ENCODE peak calls at places on chromosome 4, in five cellular contexts. One of them, this sample, is unnamed.
A peak's percentile ranks its signal among the peaks of the same experiment; 100 is the strongest.

GRCh38 chr4:151957163-151957562 is 196.4 kb upstream of the GATB start:
- DNase-seq in pancreas: no peak
- DNase-seq in AG04449: no peak
- DNase-seq in lower lobe of right lung: no peak
- DNase-seq in ovary: no peak
- DNase-seq in this sample: no peak

GRCh38 chr4:156578005-156578404 is 393.6 kb downstream of the PDGFC start:
- DNase-seq in AG04449: no peak
- DNase-seq in lower lobe of right lung: no peak
- DNase-seq in ovary: no peak
- DNase-seq in pancreas: no peak
- DNase-seq in this sample: no peak

GRCh38 chr4:56907489-56908205 is at the start of gene REST:
- DNase-seq in AG04449: no peak
- DNase-seq in pancreas: peak; percentile 82
- DNase-seq in lower lobe of right lung: peak; percentile 82
- DNase-seq in ovary: peak; percentile 89
- DNase-seq in this sample: no peak

GRCh38 chr4:151917145-151917775 is 156.5 kb upstream of the GATB start:
- DNase-seq in ovary: no peak
- DNase-seq in AG04449: no peak
- DNase-seq in lower lobe of right lung: no peak
- DNase-seq in pancreas: no peak
- DNase-seq in this sample: no peak

GRCh38 chr4:102076622-102077021 is 268.7 kb downstream of the SLC39A8 start:
- DNase-seq in lower lobe of right lung: no peak
- DNase-seq in pancreas: no peak
- DNase-seq in ovary: no peak
- DNase-seq in AG04449: no peak
- DNase-seq in this sample: no peak

GRCh38 chr4:95693594-95693993 is 144.8 kb upstream of the UNC5C start:
- DNase-seq in ovary: no peak
- DNase-seq in AG04449: no peak
- DNase-seq in lower lobe of right lung: no peak
- DNase-seq in pancreas: no peak
- DNase-seq in this sample: no peak

GRCh38 chr4:156803056-156803455 is 168.5 kb downstream of the PDGFC start:
- DNase-seq in lower lobe of right lung: no peak
- DNase-seq in AG04449: no peak
- DNase-seq in pancreas: no peak
- DNase-seq in ovary: no peak
- DNase-seq in this sample: no peak

GRCh38 chr4:183335369-183335940 is 13.2 kb upstream of the CLDN24 start:
- DNase-seq in pancreas: no peak
- DNase-seq in ovary: no peak
- DNase-seq in lower lobe of right lung: no peak
- DNase-seq in AG04449: peak; percentile 80
- DNase-seq in this sample: peak; percentile 86

GRCh38 chr4:57501715-57502114 is 391.5 kb upstream of the IGFBP7 start:
- DNase-seq in lower lobe of right lung: no peak
- DNase-seq in pancreas: no peak
- DNase-seq in ovary: no peak
- DNase-seq in AG04449: peak; percentile 3
- DNase-seq in this sample: no peak

GRCh38 chr4:74631338-74631737 is 163.0 kb downstream of the BTC start:
- DNase-seq in ovary: no peak
- DNase-seq in AG04449: no peak
- DNase-seq in pancreas: no peak
- DNase-seq in lower lobe of right lung: no peak
- DNase-seq in this sample: no peak

DNA sequence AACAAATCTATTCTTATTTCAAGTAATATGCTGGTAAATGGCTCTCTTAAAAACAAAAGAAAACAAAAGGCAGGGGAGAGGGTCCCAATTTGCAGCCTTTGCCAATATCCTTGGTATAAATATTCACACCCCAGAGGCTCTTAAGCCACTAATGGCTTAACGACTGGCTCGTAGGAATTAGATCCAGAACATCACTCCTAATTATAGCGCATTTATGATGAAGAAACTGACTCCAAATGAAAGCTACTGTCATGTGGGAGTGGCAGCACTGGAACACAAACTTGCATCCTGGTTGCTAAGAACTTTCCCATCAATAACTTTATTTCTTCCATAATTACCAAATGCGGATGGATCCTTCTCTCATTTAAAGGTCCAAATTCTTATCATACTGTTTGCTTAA is 138.7 kb downstream of the FRYL start:
- DNase-seq in lower lobe of right lung: no peak
- DNase-seq in pancreas: no peak
- DNase-seq in ovary: no peak
- DNase-seq in AG04449: no peak
- DNase-seq in this sample: no peak
- H3K4me3 ChIP-seq in lower lobe of right lung: no peak overlapping the region
- H3K4me3 ChIP-seq in pancreas: no peak overlapping the region
- H3K4me3 ChIP-seq in ovary: no peak overlapping the region
- H3K4me3 ChIP-seq in AG04449: no peak overlapping the region
- H3K4me3 ChIP-seq in this sample: no peak overlapping the region

GRCh38 chr4:165384608-165385007 is 5.8 kb downstream of the CPE start:
- DNase-seq in AG04449: no peak
- DNase-seq in pancreas: no peak
- DNase-seq in ovary: no peak
- DNase-seq in lower lobe of right lung: no peak
- DNase-seq in this sample: peak; percentile 73
- TF ChIP-seq CTCF in AG04449: no peak
- TF ChIP-seq CTCF in pancreas: no peak
- TF ChIP-seq CTCF in ovary: no peak
- TF ChIP-seq CTCF in lower lobe of right lung: no peak
- TF ChIP-seq CTCF in this sample: no peak

GRCh38 chr4:6471303-6472007 is 959 bp downstream of the PPP2R2C start:
- DNase-seq in ovary: no peak
- DNase-seq in AG04449: no peak
- DNase-seq in lower lobe of right lung: no peak
- DNase-seq in pancreas: no peak
- DNase-seq in this sample: no peak
- H3K4me3 ChIP-seq in ovary: peak overlapping the region; percentile 45
- H3K4me3 ChIP-seq in AG04449: no peak overlapping the region
- H3K4me3 ChIP-seq in lower lobe of right lung: peak overlapping the region; percentile 43
- H3K4me3 ChIP-seq in pancreas: no peak overlapping the region
- H3K4me3 ChIP-seq in this sample: no peak overlapping the region

GRCh38 chr4:92170340-92170739 is 133.4 kb upstream of the GRID2 start:
- DNase-seq in ovary: no peak
- DNase-seq in AG04449: no peak
- DNase-seq in pancreas: no peak
- DNase-seq in lower lobe of right lung: no peak
- DNase-seq in this sample: no peak

GRCh38 chr4:92172203-92172602 is 131.6 kb upstream of the GRID2 start:
- DNase-seq in ovary: no peak
- DNase-seq in AG04449: no peak
- DNase-seq in lower lobe of right lung: no peak
- DNase-seq in pancreas: no peak
- DNase-seq in this sample: no peak

GRCh38 chr4:92175250-92175649 is 128.5 kb upstream of the GRID2 start:
- DNase-seq in lower lobe of right lung: no peak
- DNase-seq in ovary: no peak
- DNase-seq in AG04449: no peak
- DNase-seq in pancreas: no peak
- DNase-seq in this sample: no peak
- TF ChIP-seq CTCF in lower lobe of right lung: no peak
- TF ChIP-seq CTCF in ovary: no peak
- TF ChIP-seq CTCF in AG04449: no peak
- TF ChIP-seq CTCF in pancreas: no peak
- TF ChIP-seq CTCF in this sample: no peak

GRCh38 chr4:86927843-86928395 is 6.9 kb upstream of the AFF1 start:
- DNase-seq in lower lobe of right lung: no peak
- DNase-seq in ovary: no peak
- DNase-seq in pancreas: peak; percentile 37
- DNase-seq in AG04449: peak; percentile 92
- DNase-seq in this sample: no peak
- H3K4me3 ChIP-seq in lower lobe of right lung: no peak overlapping the region
- H3K4me3 ChIP-seq in ovary: no peak overlapping the region
- H3K4me3 ChIP-seq in pancreas: no peak overlapping the region
- H3K4me3 ChIP-seq in AG04449: no peak overlapping the region
- H3K4me3 ChIP-seq in this sample: no peak overlapping the region

GRCh38 chr4:86961103-86961502 is 26.3 kb downstream of the AFF1 start:
- DNase-seq in lower lobe of right lung: no peak
- DNase-seq in AG04449: no peak
- DNase-seq in ovary: no peak
- DNase-seq in pancreas: no peak
- DNase-seq in this sample: no peak

GRCh38 chr4:86960557-86960959 is 25.7 kb downstream of the AFF1 start:
- DNase-seq in ovary: no peak
- DNase-seq in lower lobe of right lung: no peak
- DNase-seq in pancreas: no peak
- DNase-seq in AG04449: no peak
- DNase-seq in this sample: no peak

GRCh38 chr4:86963697-86964096 is 28.9 kb downstream of the AFF1 start:
- DNase-seq in ovary: no peak
- DNase-seq in pancreas: no peak
- DNase-seq in AG04449: no peak
- DNase-seq in lower lobe of right lung: no peak
- DNase-seq in this sample: no peak

GRCh38 chr4:86959588-86960500 is 25.0 kb downstream of the AFF1 start:
- DNase-seq in AG04449: no peak
- DNase-seq in lower lobe of right lung: no peak
- DNase-seq in pancreas: no peak
- DNase-seq in ovary: no peak
- DNase-seq in this sample: no peak

DNA sequence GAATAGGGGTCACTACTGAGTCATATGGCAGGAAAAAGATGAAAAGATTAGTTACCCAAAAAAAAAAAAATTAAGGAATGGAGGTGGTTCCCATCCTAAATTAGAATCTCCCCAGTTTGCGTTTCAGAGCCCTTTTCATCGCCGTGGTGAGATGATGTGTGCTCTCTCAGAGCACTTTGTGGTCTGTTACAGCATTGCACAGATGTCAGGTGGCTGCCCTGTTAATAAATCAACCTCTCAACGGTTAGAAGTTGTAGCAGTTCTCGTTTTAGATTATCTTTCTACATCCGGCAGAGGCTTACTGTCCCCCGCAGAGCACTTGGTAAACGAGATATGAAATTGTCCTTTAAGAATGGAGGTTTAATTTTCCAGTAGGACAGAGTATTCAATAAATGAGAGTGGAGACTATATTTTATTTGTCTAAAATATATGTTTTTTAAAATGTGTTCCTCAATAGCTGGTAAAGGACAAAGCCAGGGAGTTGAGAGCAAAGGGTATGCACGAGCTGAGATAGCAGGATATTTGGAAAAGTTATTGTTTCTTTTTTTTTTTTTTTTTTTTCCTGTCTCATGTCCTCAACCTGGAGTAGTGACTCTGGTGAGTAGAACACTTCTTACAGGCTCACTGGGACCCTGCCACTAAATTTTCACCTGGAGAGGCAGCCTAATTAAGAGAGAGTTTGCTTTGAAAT is 26.9 kb downstream of the AFF1 start:
- DNase-seq in AG04449: peak; percentile 49
- DNase-seq in ovary: no peak
- DNase-seq in lower lobe of right lung: no peak
- DNase-seq in pancreas: no peak
- DNase-seq in this sample: no peak
- TF ChIP-seq CTCF in AG04449: no peak
- TF ChIP-seq CTCF in ovary: no peak
- TF ChIP-seq CTCF in lower lobe of right lung: no peak
- TF ChIP-seq CTCF in pancreas: no peak
- TF ChIP-seq CTCF in this sample: no peak

GRCh38 chr4:159305129-159305528 is 202.2 kb downstream of the RAPGEF2 start:
- DNase-seq in AG04449: no peak
- DNase-seq in lower lobe of right lung: no peak
- DNase-seq in ovary: no peak
- DNase-seq in pancreas: no peak
- DNase-seq in this sample: no peak
- H3K4me3 ChIP-seq in AG04449: no peak overlapping the region
- H3K4me3 ChIP-seq in lower lobe of right lung: no peak overlapping the region
- H3K4me3 ChIP-seq in ovary: no peak overlapping the region
- H3K4me3 ChIP-seq in pancreas: no peak overlapping the region
- H3K4me3 ChIP-seq in this sample: no peak overlapping the region

GRCh38 chr4:98928505-98929340 is at the start of gene EIF4E:
- DNase-seq in pancreas: peak; percentile 98
- DNase-seq in AG04449: peak; percentile 96
- DNase-seq in lower lobe of right lung: peak; percentile 99
- DNase-seq in ovary: peak; percentile 97
- DNase-seq in this sample: peak; percentile 96

GRCh38 chr4:98928131-98928504 is 815 bp downstream of the EIF4E start:
- DNase-seq in pancreas: peak; percentile 60
- DNase-seq in AG04449: no peak
- DNase-seq in lower lobe of right lung: peak; percentile 71
- DNase-seq in ovary: peak; percentile 66
- DNase-seq in this sample: peak; percentile 30

GRCh38 chr4:98932539-98932938 is 3.6 kb upstream of the EIF4E start:
- DNase-seq in AG04449: no peak
- DNase-seq in ovary: no peak
- DNase-seq in pancreas: no peak
- DNase-seq in lower lobe of right lung: no peak
- DNase-seq in this sample: no peak

GRCh38 chr4:98930311-98930865 is 1.5 kb upstream of the EIF4E start:
- DNase-seq in lower lobe of right lung: no peak
- DNase-seq in pancreas: no peak
- DNase-seq in AG04449: no peak
- DNase-seq in ovary: no peak
- DNase-seq in this sample: no peak

GRCh38 chr4:98929341-98930267 is 671 bp upstream of the EIF4E start:
- DNase-seq in lower lobe of right lung: peak; percentile 76
- DNase-seq in AG04449: peak; percentile 85
- DNase-seq in ovary: peak; percentile 53
- DNase-seq in pancreas: peak; percentile 67
- DNase-seq in this sample: peak; percentile 84
- TF ChIP-seq CTCF in lower lobe of right lung: peak; percentile 22
- TF ChIP-seq CTCF in AG04449: no peak
- TF ChIP-seq CTCF in ovary: peak; percentile 33
- TF ChIP-seq CTCF in pancreas: no peak
- TF ChIP-seq CTCF in this sample: no peak

GRCh38 chr4:160495356-160495755 is 1392.5 kb downstream of the RAPGEF2 start:
- DNase-seq in lower lobe of right lung: no peak
- DNase-seq in pancreas: no peak
- DNase-seq in AG04449: no peak
- DNase-seq in ovary: no peak
- DNase-seq in this sample: no peak
- H3K4me3 ChIP-seq in lower lobe of right lung: no peak overlapping the region
- H3K4me3 ChIP-seq in pancreas: no peak overlapping the region
- H3K4me3 ChIP-seq in AG04449: no peak overlapping the region
- H3K4me3 ChIP-seq in ovary: no peak overlapping the region
- H3K4me3 ChIP-seq in this sample: no peak overlapping the region

DNA sequence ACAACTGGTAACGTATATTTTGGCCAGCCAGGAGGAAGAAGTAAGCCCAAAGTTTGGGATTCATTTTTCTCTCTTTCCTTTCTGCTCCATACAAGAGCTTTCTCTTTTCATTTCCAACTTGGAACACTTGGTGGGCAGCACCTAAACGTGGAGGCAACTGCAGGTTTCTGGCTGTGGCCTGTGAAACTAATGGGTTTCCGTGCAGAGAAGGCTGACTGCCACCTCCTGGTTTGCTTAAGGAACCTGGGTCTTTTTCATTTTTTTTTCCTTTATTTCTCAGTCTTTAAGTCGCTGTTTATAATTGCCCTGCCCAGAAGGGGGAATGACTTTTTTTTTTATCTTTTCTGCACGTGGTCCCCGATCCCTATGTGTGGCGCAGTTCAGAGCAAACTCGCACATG is 15.4 kb downstream of the ZNF718 start:
- DNase-seq in ovary: no peak
- DNase-seq in lower lobe of right lung: no peak
- DNase-seq in pancreas: no peak
- DNase-seq in AG04449: no peak
- DNase-seq in this sample: no peak
- TF ChIP-seq CTCF in ovary: no peak
- TF ChIP-seq CTCF in lower lobe of right lung: no peak
- TF ChIP-seq CTCF in pancreas: no peak
- TF ChIP-seq CTCF in AG04449: no peak
- TF ChIP-seq CTCF in this sample: no peak

This sample was measured in HFF-Myc.